ENCODE peak calls at places on chromosomes 16 and 17, in nine cellular contexts. E, Z, T, W, D, H, I, F and A are unnamed samples.

GRCh38 chr17:58703137-58703846 is 10.9 kb downstream of the RAD51C start:
- DNase-seq in I (peak; percentile 20), D (peak; percentile 40), H (no peak), W (no peak), E (no peak), F (no peak), Z (no peak), T (no peak), A (no peak)

GRCh38 chr17:65530158-65530984 is 31.1 kb downstream of the AXIN2 start:
- DNase-seq in Z (no peak), T (no peak), D (no peak), I (no peak), F (no peak), E (no peak), W (no peak), H (no peak), A (peak; percentile 53)

GRCh38 chr17:43791589-43791988 is 11.4 kb downstream of the CFAP97D1 start:
- DNase-seq in T (no peak), I (peak; percentile 72), W (no peak), D (peak; percentile 24), F (no peak), E (no peak), Z (no peak), H (no peak), A (no peak)

GRCh38 chr17:2233441-2233947 is 70.1 kb downstream of the SMG6 start:
- DNase-seq in F (no peak), H (no peak), E (no peak), D (peak; percentile 37), W (no peak), Z (no peak), T (no peak), I (no peak), A (peak; percentile 65)

GRCh38 chr16:17229766-17230165 is 241.0 kb downstream of the XYLT1 start:
- DNase-seq in T (no peak), D (no peak), W (no peak), H (no peak), F (no peak), E (no peak), Z (no peak), I (peak; percentile 5), A (no peak)

GRCh38 chr17:48556534-48557401 is 11.9 kb upstream of the HOXB2 start:
- DNase-seq in H (no peak), D (no peak), I (peak; percentile 50), W (no peak), Z (no peak), T (no peak), E (no peak), F (no peak), A (no peak)

GRCh38 chr17:13581925-13582324 is 19.8 kb downstream of the HS3ST3A1 start:
- DNase-seq in E (no peak), I (no peak), Z (no peak), F (no peak), W (no peak), H (no peak), D (no peak), T (no peak), A (no peak)

GRCh38 chr17:2067559-2067958 is 12.7 kb downstream of the HIC1 start:
- DNase-seq in W (no peak), H (no peak), F (no peak), I (no peak), D (no peak), E (no peak), Z (no peak), T (no peak), A (no peak)

GRCh38 chr17:8964801-8965393 is 610 bp downstream of the PIK3R5 start:
- DNase-seq in I (no peak), E (no peak), T (no peak), F (peak; percentile 63), D (no peak), H (no peak), W (peak; percentile 36), Z (no peak), A (no peak)
- H3K27me3 ChIP-seq in I (peaks cover 5% of the 10 kb centered on the region), E (no peaks in the 10 kb centered on the region), T (no peaks in the 10 kb centered on the region), F (no peaks in the 10 kb centered on the region), D (peaks cover 35% of the 10 kb centered on the region), H (peaks cover 10% of the 10 kb centered on the region), W (peaks cover 8% of the 10 kb centered on the region), Z (peaks cover 5% of the 10 kb centered on the region), A (peaks cover 6% of the 10 kb centered on the region)

DNA sequence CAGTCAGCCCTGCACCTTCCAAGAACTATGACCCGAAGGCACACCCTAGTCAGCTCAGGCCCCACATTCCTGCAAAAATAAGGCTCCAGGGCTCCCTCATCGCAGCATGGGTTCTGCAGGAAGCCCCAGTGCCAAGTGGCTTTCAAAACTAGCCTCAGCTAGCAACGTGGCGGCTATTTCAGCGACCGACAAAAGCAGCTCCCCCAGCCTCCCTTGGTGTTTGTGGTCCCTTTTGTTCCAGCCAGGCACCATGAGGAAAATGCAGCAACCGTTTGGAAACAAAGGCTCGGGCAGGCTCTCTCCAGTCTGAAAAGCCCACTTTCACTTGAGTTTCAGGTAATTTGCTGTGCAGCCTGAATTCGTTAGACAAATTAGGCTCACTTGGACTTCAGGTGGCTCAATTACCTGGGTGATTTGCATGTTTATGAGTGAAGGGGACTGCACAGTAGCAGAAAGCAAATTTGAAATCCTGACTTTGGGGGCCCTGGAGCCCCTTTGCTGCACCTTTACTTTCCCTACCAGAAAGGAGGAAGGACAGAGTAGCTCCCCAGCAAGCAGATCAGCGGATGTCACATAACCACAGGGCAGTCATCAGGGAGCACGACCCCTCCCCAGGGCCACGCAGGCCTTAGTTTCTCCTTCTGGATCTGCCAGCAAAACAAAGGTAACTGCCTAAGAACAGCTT is 142.9 kb upstream of the SDK2 start:
- DNase-seq in Z (no peak), I (no peak), W (no peak), D (no peak), F (no peak), E (no peak), T (no peak), H (no peak), A (peak; percentile 44)
- H3K27me3 ChIP-seq in Z (no peaks in the 10 kb centered on the region), I (peaks cover 4% of the 10 kb centered on the region), W (no peaks in the 10 kb centered on the region), D (peaks cover 84% of the 10 kb centered on the region), F (no peaks in the 10 kb centered on the region), E (no peaks in the 10 kb centered on the region), T (no peaks in the 10 kb centered on the region), H (no peaks in the 10 kb centered on the region), A (no peaks in the 10 kb centered on the region)

DNA sequence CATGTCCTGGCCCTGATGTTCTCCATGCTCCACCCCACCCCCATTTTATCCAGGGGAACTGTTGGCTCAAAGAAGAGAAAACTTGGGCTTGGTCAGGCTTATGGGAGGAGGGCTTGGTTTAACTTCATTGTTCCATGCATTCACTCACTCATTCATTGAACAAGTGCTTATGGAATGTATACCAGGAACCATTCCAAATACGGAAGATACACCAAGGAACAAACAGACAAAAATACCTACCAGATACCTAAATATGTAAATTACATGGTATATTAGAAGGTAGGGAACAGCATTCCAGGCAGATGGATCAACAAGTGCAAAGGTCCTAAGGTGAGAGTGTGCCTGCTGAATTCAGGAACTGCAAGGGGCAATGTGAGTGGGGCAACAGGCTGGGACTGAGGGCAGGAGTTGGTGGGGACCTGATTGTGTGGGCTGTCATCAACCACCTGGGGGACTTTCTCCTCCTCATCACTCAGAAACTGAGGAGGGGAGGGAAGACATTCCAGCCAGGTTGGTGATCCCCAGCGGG is 39.9 kb downstream of the RAI1 start:
- DNase-seq in T (no peak), D (no peak), F (no peak), H (no peak), Z (no peak), I (no peak), E (no peak), W (no peak), A (no peak)
- H3K27me3 ChIP-seq in T (peaks cover 5% of the 10 kb centered on the region), D (no peaks in the 10 kb centered on the region), F (no peaks in the 10 kb centered on the region), H (no peaks in the 10 kb centered on the region), Z (no peaks in the 10 kb centered on the region), I (no peaks in the 10 kb centered on the region), E (no peaks in the 10 kb centered on the region), W (no peaks in the 10 kb centered on the region), A (no peaks in the 10 kb centered on the region)

DNA sequence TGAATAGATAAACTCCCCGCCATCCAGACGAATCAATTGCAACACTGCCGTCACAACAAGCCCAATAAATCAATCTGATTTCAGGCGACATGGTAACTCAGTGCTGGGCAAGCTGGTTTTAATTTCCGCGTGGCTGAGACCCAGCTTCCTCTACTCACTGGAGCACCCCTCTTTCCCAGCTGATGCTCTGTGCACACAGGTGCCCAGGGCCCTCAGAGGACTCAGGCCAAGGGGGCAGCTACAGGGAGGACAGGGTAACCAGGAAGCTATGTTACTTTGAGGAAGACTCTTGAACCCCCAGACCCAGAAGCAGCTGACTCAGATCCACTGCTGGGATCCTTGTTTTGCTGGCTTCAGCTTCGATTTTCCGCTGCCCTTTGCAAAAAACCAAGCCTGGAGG is 10.8 kb upstream of the SEZ6 start:
- DNase-seq in Z (no peak), I (no peak), D (no peak), T (no peak), E (no peak), F (no peak), W (no peak), H (no peak), A (no peak)
- H3K27me3 ChIP-seq in Z (no peaks in the 10 kb centered on the region), I (peaks cover 9% of the 10 kb centered on the region), D (peaks cover 89% of the 10 kb centered on the region), T (peaks cover 16% of the 10 kb centered on the region), E (peaks cover 72% of the 10 kb centered on the region), F (no peaks in the 10 kb centered on the region), W (peaks cover 10% of the 10 kb centered on the region), H (no peaks in the 10 kb centered on the region), A (no peaks in the 10 kb centered on the region)